ENCODE peak calls at places on chromosomes 5 and 9, in seven cellular contexts. One of them, this sample, is unnamed.

GRCh38 chr5:59264641-59265245 is 628.8 kb downstream of the PDE4D start:
- DNase-seq in heart left ventricle: no peak
- DNase-seq in stimulated activated naive CD8-positive, alpha-beta T cell treated with anti-CD3 and anti-CD28 coated beads, Interleukin-15, Interleukin-2, amounts not matched to agents 100 U/mL and 50 U/mL, for 24 hours: no peak
- DNase-seq in NAMALWA: no peak
- DNase-seq in H4: no peak
- DNase-seq in substantia nigra: no peak
- DNase-seq in CD4-positive, alpha-beta T cell: no peak
- DNase-seq in this sample: no peak

GRCh38 chr9:92764381-92764987 is at the start of gene BICD2:
- DNase-seq in CD4-positive, alpha-beta T cell: no peak
- DNase-seq in H4: no peak
- DNase-seq in heart left ventricle: no peak
- DNase-seq in stimulated activated naive CD8-positive, alpha-beta T cell treated with anti-CD3 and anti-CD28 coated beads, Interleukin-15, Interleukin-2, amounts not matched to agents 100 U/mL and 50 U/mL, for 24 hours: peak; percentile 96
- DNase-seq in NAMALWA: no peak
- DNase-seq in substantia nigra: no peak
- DNase-seq in this sample: no peak

GRCh38 chr5:40260351-40260750 is 419.4 kb upstream of the PTGER4 start:
- DNase-seq in NAMALWA: no peak
- DNase-seq in heart left ventricle: peak; percentile 23
- DNase-seq in substantia nigra: no peak
- DNase-seq in CD4-positive, alpha-beta T cell: no peak
- DNase-seq in stimulated activated naive CD8-positive, alpha-beta T cell treated with anti-CD3 and anti-CD28 coated beads, Interleukin-15, Interleukin-2, amounts not matched to agents 100 U/mL and 50 U/mL, for 24 hours: no peak
- DNase-seq in H4: no peak
- DNase-seq in this sample: no peak

GRCh38 chr9:38334234-38334633 is 58.3 kb upstream of the ALDH1B1 start:
- DNase-seq in CD4-positive, alpha-beta T cell: no peak
- DNase-seq in heart left ventricle: no peak
- DNase-seq in H4: no peak
- DNase-seq in substantia nigra: no peak
- DNase-seq in NAMALWA: peak; percentile 9
- DNase-seq in stimulated activated naive CD8-positive, alpha-beta T cell treated with anti-CD3 and anti-CD28 coated beads, Interleukin-15, Interleukin-2, amounts not matched to agents 100 U/mL and 50 U/mL, for 24 hours: no peak
- DNase-seq in this sample: no peak

GRCh38 chr9:93663877-93664548 is 87.6 kb downstream of the PHF2 start:
- DNase-seq in stimulated activated naive CD8-positive, alpha-beta T cell treated with anti-CD3 and anti-CD28 coated beads, Interleukin-15, Interleukin-2, amounts not matched to agents 100 U/mL and 50 U/mL, for 24 hours: no peak
- DNase-seq in heart left ventricle: no peak
- DNase-seq in NAMALWA: no peak
- DNase-seq in CD4-positive, alpha-beta T cell: no peak
- DNase-seq in substantia nigra: no peak
- DNase-seq in H4: no peak
- DNase-seq in this sample: no peak

GRCh38 chr9:98724810-98725530 is 16.2 kb upstream of the GABBR2 start:
- DNase-seq in NAMALWA: no peak
- DNase-seq in substantia nigra: no peak
- DNase-seq in stimulated activated naive CD8-positive, alpha-beta T cell treated with anti-CD3 and anti-CD28 coated beads, Interleukin-15, Interleukin-2, amounts not matched to agents 100 U/mL and 50 U/mL, for 24 hours: no peak
- DNase-seq in H4: no peak
- DNase-seq in CD4-positive, alpha-beta T cell: no peak
- DNase-seq in heart left ventricle: peak; percentile 18
- DNase-seq in this sample: no peak

GRCh38 chr5:151038801-151039238 is 18.4 kb downstream of the GPX3 start:
- DNase-seq in stimulated activated naive CD8-positive, alpha-beta T cell treated with anti-CD3 and anti-CD28 coated beads, Interleukin-15, Interleukin-2, amounts not matched to agents 100 U/mL and 50 U/mL, for 24 hours: peak; percentile 43
- DNase-seq in substantia nigra: no peak
- DNase-seq in CD4-positive, alpha-beta T cell: no peak
- DNase-seq in H4: no peak
- DNase-seq in NAMALWA: no peak
- DNase-seq in heart left ventricle: no peak
- DNase-seq in this sample: no peak

GRCh38 chr9:110429453-110429852 is 91.8 kb upstream of the TXNDC8 start:
- DNase-seq in CD4-positive, alpha-beta T cell: no peak
- DNase-seq in stimulated activated naive CD8-positive, alpha-beta T cell treated with anti-CD3 and anti-CD28 coated beads, Interleukin-15, Interleukin-2, amounts not matched to agents 100 U/mL and 50 U/mL, for 24 hours: no peak
- DNase-seq in substantia nigra: no peak
- DNase-seq in heart left ventricle: no peak
- DNase-seq in H4: no peak
- DNase-seq in NAMALWA: no peak
- DNase-seq in this sample: no peak

GRCh38 chr5:8057764-8058163 is 188.8 kb downstream of the MTRR start:
- DNase-seq in stimulated activated naive CD8-positive, alpha-beta T cell treated with anti-CD3 and anti-CD28 coated beads, Interleukin-15, Interleukin-2, amounts not matched to agents 100 U/mL and 50 U/mL, for 24 hours: no peak
- DNase-seq in CD4-positive, alpha-beta T cell: no peak
- DNase-seq in substantia nigra: no peak
- DNase-seq in heart left ventricle: no peak
- DNase-seq in H4: peak; percentile 49
- DNase-seq in NAMALWA: no peak
- DNase-seq in this sample: no peak

GRCh38 chr5:67842806-67843205 is 372.8 kb upstream of the PIK3R1 start:
- DNase-seq in substantia nigra: no peak
- DNase-seq in CD4-positive, alpha-beta T cell: no peak
- DNase-seq in stimulated activated naive CD8-positive, alpha-beta T cell treated with anti-CD3 and anti-CD28 coated beads, Interleukin-15, Interleukin-2, amounts not matched to agents 100 U/mL and 50 U/mL, for 24 hours: no peak
- DNase-seq in H4: peak; percentile 12
- DNase-seq in NAMALWA: no peak
- DNase-seq in heart left ventricle: no peak
- DNase-seq in this sample: no peak

GRCh38 chr9:69857131-69857530 is 36.5 kb downstream of the CFAP95 start:
- DNase-seq in stimulated activated naive CD8-positive, alpha-beta T cell treated with anti-CD3 and anti-CD28 coated beads, Interleukin-15, Interleukin-2, amounts not matched to agents 100 U/mL and 50 U/mL, for 24 hours: no peak
- DNase-seq in NAMALWA: no peak
- DNase-seq in CD4-positive, alpha-beta T cell: no peak
- DNase-seq in substantia nigra: no peak
- DNase-seq in H4: no peak
- DNase-seq in heart left ventricle: no peak
- DNase-seq in this sample: peak; percentile 29

GRCh38 chr5:179275941-179276837 is 69.1 kb downstream of the ADAMTS2 start:
- DNase-seq in heart left ventricle: peak; percentile 50
- DNase-seq in H4: peak; percentile 81
- DNase-seq in stimulated activated naive CD8-positive, alpha-beta T cell treated with anti-CD3 and anti-CD28 coated beads, Interleukin-15, Interleukin-2, amounts not matched to agents 100 U/mL and 50 U/mL, for 24 hours: no peak
- DNase-seq in CD4-positive, alpha-beta T cell: no peak
- DNase-seq in NAMALWA: no peak
- DNase-seq in substantia nigra: no peak
- DNase-seq in this sample: peak; percentile 84

GRCh38 chr9:34547960-34548603 is 25.3 kb upstream of the ENHO start:
- DNase-seq in NAMALWA: peak; percentile 43
- DNase-seq in substantia nigra: peak; percentile 78
- DNase-seq in CD4-positive, alpha-beta T cell: no peak
- DNase-seq in heart left ventricle: peak; percentile 72
- DNase-seq in H4: peak; percentile 52
- DNase-seq in stimulated activated naive CD8-positive, alpha-beta T cell treated with anti-CD3 and anti-CD28 coated beads, Interleukin-15, Interleukin-2, amounts not matched to agents 100 U/mL and 50 U/mL, for 24 hours: peak; percentile 62
- DNase-seq in this sample: no peak

GRCh38 chr9:86046080-86046636 is 53.2 kb downstream of the GOLM1 start:
- DNase-seq in stimulated activated naive CD8-positive, alpha-beta T cell treated with anti-CD3 and anti-CD28 coated beads, Interleukin-15, Interleukin-2, amounts not matched to agents 100 U/mL and 50 U/mL, for 24 hours: no peak
- DNase-seq in substantia nigra: no peak
- DNase-seq in heart left ventricle: no peak
- DNase-seq in H4: no peak
- DNase-seq in CD4-positive, alpha-beta T cell: no peak
- DNase-seq in NAMALWA: no peak
- DNase-seq in this sample: no peak

GRCh38 chr9:38195737-38196161 is 126.7 kb upstream of the SHB start:
- DNase-seq in H4: peak; percentile 47
- DNase-seq in stimulated activated naive CD8-positive, alpha-beta T cell treated with anti-CD3 and anti-CD28 coated beads, Interleukin-15, Interleukin-2, amounts not matched to agents 100 U/mL and 50 U/mL, for 24 hours: no peak
- DNase-seq in CD4-positive, alpha-beta T cell: no peak
- DNase-seq in heart left ventricle: no peak
- DNase-seq in substantia nigra: no peak
- DNase-seq in NAMALWA: no peak
- DNase-seq in this sample: no peak

GRCh38 chr5:139708877-139709586 is 60.9 kb downstream of the CXXC5 start:
- DNase-seq in CD4-positive, alpha-beta T cell: no peak
- DNase-seq in NAMALWA: peak; percentile 63
- DNase-seq in H4: peak; percentile 82
- DNase-seq in substantia nigra: peak; percentile 51
- DNase-seq in stimulated activated naive CD8-positive, alpha-beta T cell treated with anti-CD3 and anti-CD28 coated beads, Interleukin-15, Interleukin-2, amounts not matched to agents 100 U/mL and 50 U/mL, for 24 hours: no peak
- DNase-seq in heart left ventricle: peak; percentile 80
- DNase-seq in this sample: no peak

GRCh38 chr9:127030814-127031740 is 91.4 kb downstream of the ANGPTL2 start:
- DNase-seq in NAMALWA: no peak
- DNase-seq in stimulated activated naive CD8-positive, alpha-beta T cell treated with anti-CD3 and anti-CD28 coated beads, Interleukin-15, Interleukin-2, amounts not matched to agents 100 U/mL and 50 U/mL, for 24 hours: no peak
- DNase-seq in H4: no peak
- DNase-seq in substantia nigra: no peak
- DNase-seq in CD4-positive, alpha-beta T cell: no peak
- DNase-seq in heart left ventricle: no peak
- DNase-seq in this sample: no peak

GRCh38 chr5:82886911-82887310 is 190.3 kb downstream of the TMEM167A start:
- DNase-seq in stimulated activated naive CD8-positive, alpha-beta T cell treated with anti-CD3 and anti-CD28 coated beads, Interleukin-15, Interleukin-2, amounts not matched to agents 100 U/mL and 50 U/mL, for 24 hours: no peak
- DNase-seq in substantia nigra: no peak
- DNase-seq in H4: no peak
- DNase-seq in NAMALWA: no peak
- DNase-seq in CD4-positive, alpha-beta T cell: no peak
- DNase-seq in heart left ventricle: no peak
- DNase-seq in this sample: no peak

GRCh38 chr9:124590886-124591641 is 83.9 kb upstream of the NR5A1 start:
- DNase-seq in stimulated activated naive CD8-positive, alpha-beta T cell treated with anti-CD3 and anti-CD28 coated beads, Interleukin-15, Interleukin-2, amounts not matched to agents 100 U/mL and 50 U/mL, for 24 hours: no peak
- DNase-seq in H4: no peak
- DNase-seq in CD4-positive, alpha-beta T cell: no peak
- DNase-seq in heart left ventricle: no peak
- DNase-seq in substantia nigra: no peak
- DNase-seq in NAMALWA: no peak
- DNase-seq in this sample: no peak

GRCh38 chr9:88533951-88534455 is 975 bp upstream of the NXNL2 start:
- DNase-seq in CD4-positive, alpha-beta T cell: no peak
- DNase-seq in NAMALWA: no peak
- DNase-seq in H4: peak; percentile 31
- DNase-seq in stimulated activated naive CD8-positive, alpha-beta T cell treated with anti-CD3 and anti-CD28 coated beads, Interleukin-15, Interleukin-2, amounts not matched to agents 100 U/mL and 50 U/mL, for 24 hours: no peak
- DNase-seq in substantia nigra: no peak
- DNase-seq in heart left ventricle: no peak
- DNase-seq in this sample: peak; percentile 49

GRCh38 chr5:14270212-14270702 is 127.1 kb downstream of the TRIO start:
- DNase-seq in H4: peak; percentile 79
- DNase-seq in NAMALWA: peak; percentile 80
- DNase-seq in substantia nigra: peak; percentile 24
- DNase-seq in stimulated activated naive CD8-positive, alpha-beta T cell treated with anti-CD3 and anti-CD28 coated beads, Interleukin-15, Interleukin-2, amounts not matched to agents 100 U/mL and 50 U/mL, for 24 hours: no peak
- DNase-seq in heart left ventricle: peak; percentile 77
- DNase-seq in CD4-positive, alpha-beta T cell: no peak
- DNase-seq in this sample: peak; percentile 51

GRCh38 chr9:29691758-29692407 is 2118.6 kb upstream of the C9orf72 start:
- DNase-seq in H4: peak; percentile 50
- DNase-seq in heart left ventricle: no peak
- DNase-seq in stimulated activated naive CD8-positive, alpha-beta T cell treated with anti-CD3 and anti-CD28 coated beads, Interleukin-15, Interleukin-2, amounts not matched to agents 100 U/mL and 50 U/mL, for 24 hours: no peak
- DNase-seq in substantia nigra: no peak
- DNase-seq in CD4-positive, alpha-beta T cell: no peak
- DNase-seq in NAMALWA: peak; percentile 61
- DNase-seq in this sample: no peak

GRCh38 chr5:16492398-16493175 is 27.0 kb upstream of the ZNF622 start:
- DNase-seq in H4: no peak
- DNase-seq in heart left ventricle: peak; percentile 37
- DNase-seq in stimulated activated naive CD8-positive, alpha-beta T cell treated with anti-CD3 and anti-CD28 coated beads, Interleukin-15, Interleukin-2, amounts not matched to agents 100 U/mL and 50 U/mL, for 24 hours: no peak
- DNase-seq in NAMALWA: peak; percentile 9
- DNase-seq in CD4-positive, alpha-beta T cell: no peak
- DNase-seq in substantia nigra: peak; percentile 4
- DNase-seq in this sample: peak; percentile 38

GRCh38 chr5:142690641-142691040 is 4.8 kb upstream of the FGF1 start:
- DNase-seq in NAMALWA: no peak
- DNase-seq in stimulated activated naive CD8-positive, alpha-beta T cell treated with anti-CD3 and anti-CD28 coated beads, Interleukin-15, Interleukin-2, amounts not matched to agents 100 U/mL and 50 U/mL, for 24 hours: no peak
- DNase-seq in heart left ventricle: no peak
- DNase-seq in substantia nigra: no peak
- DNase-seq in H4: no peak
- DNase-seq in CD4-positive, alpha-beta T cell: no peak
- DNase-seq in this sample: no peak

GRCh38 chr5:55923177-55923872 is 71.4 kb downstream of the IL6ST start:
- DNase-seq in H4: no peak
- DNase-seq in stimulated activated naive CD8-positive, alpha-beta T cell treated with anti-CD3 and anti-CD28 coated beads, Interleukin-15, Interleukin-2, amounts not matched to agents 100 U/mL and 50 U/mL, for 24 hours: no peak
- DNase-seq in substantia nigra: no peak
- DNase-seq in CD4-positive, alpha-beta T cell: no peak
- DNase-seq in heart left ventricle: peak; percentile 36
- DNase-seq in NAMALWA: no peak
- DNase-seq in this sample: no peak

GRCh38 chr5:137737349-137738256 is 1.7 kb upstream of the KLHL3 start:
- DNase-seq in heart left ventricle: peak; percentile 69
- DNase-seq in NAMALWA: no peak
- DNase-seq in H4: no peak
- DNase-seq in CD4-positive, alpha-beta T cell: no peak
- DNase-seq in substantia nigra: no peak
- DNase-seq in stimulated activated naive CD8-positive, alpha-beta T cell treated with anti-CD3 and anti-CD28 coated beads, Interleukin-15, Interleukin-2, amounts not matched to agents 100 U/mL and 50 U/mL, for 24 hours: peak; percentile 17
- DNase-seq in this sample: no peak

GRCh38 chr5:53089481-53089976 is 20.0 kb downstream of the MOCS2 start:
- DNase-seq in substantia nigra: no peak
- DNase-seq in stimulated activated naive CD8-positive, alpha-beta T cell treated with anti-CD3 and anti-CD28 coated beads, Interleukin-15, Interleukin-2, amounts not matched to agents 100 U/mL and 50 U/mL, for 24 hours: no peak
- DNase-seq in NAMALWA: no peak
- DNase-seq in H4: no peak
- DNase-seq in heart left ventricle: no peak
- DNase-seq in CD4-positive, alpha-beta T cell: no peak
- DNase-seq in this sample: no peak

GRCh38 chr9:113345165-113345564 is 4.2 kb upstream of the BSPRY start:
- DNase-seq in heart left ventricle: no peak
- DNase-seq in H4: no peak
- DNase-seq in substantia nigra: no peak
- DNase-seq in NAMALWA: no peak
- DNase-seq in CD4-positive, alpha-beta T cell: no peak
- DNase-seq in stimulated activated naive CD8-positive, alpha-beta T cell treated with anti-CD3 and anti-CD28 coated beads, Interleukin-15, Interleukin-2, amounts not matched to agents 100 U/mL and 50 U/mL, for 24 hours: no peak
- DNase-seq in this sample: no peak

GRCh38 chr9:130225071-130225470 is 40.5 kb upstream of the HMCN2 start:
- DNase-seq in stimulated activated naive CD8-positive, alpha-beta T cell treated with anti-CD3 and anti-CD28 coated beads, Interleukin-15, Interleukin-2, amounts not matched to agents 100 U/mL and 50 U/mL, for 24 hours: no peak
- DNase-seq in heart left ventricle: no peak
- DNase-seq in NAMALWA: no peak
- DNase-seq in H4: no peak
- DNase-seq in CD4-positive, alpha-beta T cell: no peak
- DNase-seq in substantia nigra: no peak
- DNase-seq in this sample: no peak

GRCh38 chr9:128208386-128208785 is 5.2 kb downstream of the DNM1 start:
- DNase-seq in substantia nigra: no peak
- DNase-seq in H4: no peak
- DNase-seq in NAMALWA: no peak
- DNase-seq in stimulated activated naive CD8-positive, alpha-beta T cell treated with anti-CD3 and anti-CD28 coated beads, Interleukin-15, Interleukin-2, amounts not matched to agents 100 U/mL and 50 U/mL, for 24 hours: no peak
- DNase-seq in heart left ventricle: no peak
- DNase-seq in CD4-positive, alpha-beta T cell: no peak
- DNase-seq in this sample: no peak

GRCh38 chr5:10289991-10290390 is 17.7 kb downstream of the CMBL start:
- DNase-seq in NAMALWA: no peak
- DNase-seq in stimulated activated naive CD8-positive, alpha-beta T cell treated with anti-CD3 and anti-CD28 coated beads, Interleukin-15, Interleukin-2, amounts not matched to agents 100 U/mL and 50 U/mL, for 24 hours: no peak
- DNase-seq in CD4-positive, alpha-beta T cell: no peak
- DNase-seq in heart left ventricle: no peak
- DNase-seq in H4: no peak
- DNase-seq in substantia nigra: no peak
- DNase-seq in this sample: no peak

GRCh38 chr9:76451234-76451633 is 7.7 kb upstream of the GCNT1 start:
- DNase-seq in CD4-positive, alpha-beta T cell: no peak
- DNase-seq in NAMALWA: no peak
- DNase-seq in stimulated activated naive CD8-positive, alpha-beta T cell treated with anti-CD3 and anti-CD28 coated beads, Interleukin-15, Interleukin-2, amounts not matched to agents 100 U/mL and 50 U/mL, for 24 hours: no peak
- DNase-seq in substantia nigra: no peak
- DNase-seq in heart left ventricle: no peak
- DNase-seq in H4: no peak
- DNase-seq in this sample: no peak